ENCODE peak calls at places on chromosomes 11 and 22, in four cellular contexts. X, V, Y and C are unnamed samples.

GRCh38 chr22:35381424-35381772 is 502 bp downstream of the HMOX1 start:
- DNase-seq in X (no peak), V (no peak), Y (no peak), C (no peak)

GRCh38 chr11:35663408-35663702 is 780 bp downstream of the TRIM44 start:
- DNase-seq in X (no peak), V (no peak), Y (no peak), C (no peak)

GRCh38 chr11:46342237-46342636 is 5.0 kb upstream of the DGKZ start:
- DNase-seq in X (no peak), V (no peak), Y (no peak), C (no peak)

GRCh38 chr11:81005595-81005994 is 1564.8 kb upstream of the TENM4 start:
- DNase-seq in X (peak; percentile 6), V (no peak), Y (peak; percentile 87), C (peak; percentile 24)

GRCh38 chr11:105609341-105609781 is 512 bp upstream of the GRIA4 start:
- DNase-seq in X (peak; percentile 35), V (no peak), Y (peak; percentile 60), C (no peak)

GRCh38 chr11:9206496-9206895 is 58.7 kb downstream of the DENND5A start:
- DNase-seq in X (no peak), V (no peak), Y (peak; percentile 6), C (peak; percentile 36)

GRCh38 chr11:1472180-1473005 is 14.2 kb downstream of the MOB2 start:
- DNase-seq in X (no peak), V (no peak), Y (no peak), C (no peak)

GRCh38 chr11:65226103-65226442 is 35.7 kb upstream of the POLA2 start:
- DNase-seq in X (no peak), V (no peak), Y (no peak), C (no peak)

GRCh38 chr11:128835741-128836410 is 31.2 kb downstream of the KCNJ1 start:
- DNase-seq in X (no peak), V (no peak), Y (no peak), C (no peak)

GRCh38 chr11:3186166-3186953 is 21.2 kb upstream of the OSBPL5 start:
- DNase-seq in X (no peak), V (no peak), Y (no peak), C (no peak)

GRCh38 chr11:13169709-13170108 is 107.9 kb upstream of the BMAL1 start:
- DNase-seq in X (no peak), V (no peak), Y (peak; percentile 45), C (peak; percentile 71)

GRCh38 chr11:118618991-118619375 is 11.6 kb downstream of the PHLDB1 start:
- DNase-seq in X (no peak), V (no peak), Y (peak; percentile 65), C (no peak)

GRCh38 chr11:18352581-18352980 is 30.2 kb downstream of the GTF2H1 start:
- DNase-seq in X (no peak), V (no peak), Y (no peak), C (no peak)

GRCh38 chr11:126082251-126083109 is 19.8 kb upstream of the CDON start:
- DNase-seq in X (no peak), V (no peak), Y (no peak), C (no peak)